ENCODE peak calls at places on chromosome 9, in six cellular contexts. H, F, S, R, N and D are unnamed samples.
A peak's percentile ranks its signal among the peaks of the same experiment; 100 is the strongest.

GRCh38 chr9:117494401-117495130 is 79.7 kb upstream of the ASTN2 start:
- DNase-seq in H (no peak), S (no peak), N (no peak), F (no peak), R (no peak), D (no peak)

GRCh38 chr9:129111762-129112151 is 542 bp downstream of the PTPA start:
- DNase-seq in F (no peak), R (peak; percentile 54), H (peak; percentile 62), S (no peak), N (peak; percentile 77), D (no peak)

GRCh38 chr9:85524531-85524930 is 217.2 kb downstream of the AGTPBP1 start:
- DNase-seq in S (no peak), F (no peak), R (no peak), H (no peak), N (no peak), D (no peak)

GRCh38 chr9:130017035-130017909 is 25.7 kb downstream of the FNBP1 start:
- DNase-seq in R (no peak), F (no peak), N (no peak), S (no peak), H (no peak), D (no peak)

GRCh38 chr9:7454490-7455110 is 345.0 kb downstream of the DMAC1 start:
- DNase-seq in H (no peak), F (no peak), S (no peak), R (no peak), N (no peak), D (no peak)

GRCh38 chr9:90053027-90053426 is 448.2 kb downstream of the GADD45G start:
- DNase-seq in F (peak; percentile 18), H (no peak), N (peak; percentile 83), R (peak; percentile 74), S (no peak), D (no peak)

GRCh38 chr9:117120061-117120460 is 294.8 kb downstream of the ASTN2 start:
- DNase-seq in F (no peak), H (no peak), S (no peak), N (no peak), R (no peak), D (no peak)

GRCh38 chr9:128689293-128689770 is 310 bp downstream of the SET start:
- DNase-seq in R (no peak), H (peak; percentile 62), F (no peak), N (peak; percentile 81), S (no peak), D (no peak)

GRCh38 chr9:117461386-117461785 is 46.5 kb upstream of the ASTN2 start:
- DNase-seq in N (no peak), R (no peak), H (no peak), S (no peak), F (no peak), D (no peak)

GRCh38 chr9:37485389-37486255 is at the start of gene POLR1E:
- DNase-seq in R (peak; percentile 98), F (peak; percentile 84), S (peak; percentile 76), N (peak; percentile 99), H (peak; percentile 92), D (peak; percentile 95)

GRCh38 chr9:136858844-136859757 is 7.0 kb downstream of the MAMDC4 start:
- DNase-seq in H (no peak), S (no peak), F (no peak), R (no peak), N (peak; percentile 39), D (no peak)

GRCh38 chr9:135108801-135109500 is 21.5 kb downstream of the OLFM1 start:
- DNase-seq in F (no peak), S (no peak), H (no peak), R (no peak), N (no peak), D (no peak)

GRCh38 chr9:99601506-99601905 is 220.2 kb upstream of the NR4A3 start:
- DNase-seq in N (no peak), F (no peak), R (no peak), H (peak; percentile 55), S (no peak), D (no peak)

GRCh38 chr9:70602364-70603019 is 188.0 kb upstream of the KLF9 start:
- DNase-seq in R (peak; percentile 85), H (peak; percentile 93), F (peak; percentile 65), S (peak; percentile 76), N (peak; percentile 83), D (peak; percentile 14)

GRCh38 chr9:4883326-4883873 is 90.7 kb downstream of the RCL1 start:
- DNase-seq in H (no peak), S (no peak), N (no peak), F (no peak), R (no peak), D (no peak)

GRCh38 chr9:91903126-91903911 is 46.7 kb downstream of the ROR2 start:
- DNase-seq in H (no peak), F (no peak), R (no peak), S (no peak), N (no peak), D (no peak)

GRCh38 chr9:121357011-121357410 is 13.0 kb downstream of the STOM start:
- DNase-seq in H (no peak), R (no peak), N (no peak), F (no peak), S (no peak), D (no peak)

GRCh38 chr9:135524130-135524861 is 3.1 kb downstream of the LCN1 start:
- DNase-seq in S (no peak), F (no peak), R (no peak), N (peak; percentile 44), H (peak; percentile 60), D (no peak)

GRCh38 chr9:99515087-99515486 is 293.0 kb downstream of the SEC61B start:
- DNase-seq in S (no peak), F (no peak), H (no peak), R (no peak), N (no peak), D (no peak)

GRCh38 chr9:2727966-2728613 is 10.8 kb downstream of the KCNV2 start:
- DNase-seq in R (peak; percentile 63), S (peak; percentile 48), N (peak; percentile 67), H (peak; percentile 80), F (peak; percentile 4), D (no peak)

GRCh38 chr9:121239071-121239470 is 28.9 kb upstream of the GSN start:
- DNase-seq in R (no peak), H (no peak), F (no peak), S (no peak), N (no peak), D (no peak)

GRCh38 chr9:89530721-89531120 is 32.8 kb upstream of the SEMA4D start:
- DNase-seq in S (no peak), H (no peak), N (no peak), R (no peak), F (no peak), D (no peak)

GRCh38 chr9:4798281-4798680 is 5.5 kb downstream of the RCL1 start:
- DNase-seq in F (no peak), R (peak; percentile 15), S (no peak), H (no peak), N (no peak), D (no peak)

GRCh38 chr9:118283488-118283887 is 579.3 kb downstream of the TLR4 start:
- DNase-seq in S (no peak), N (no peak), F (no peak), H (no peak), R (no peak), D (no peak)

GRCh38 chr9:70630971-70631370 is 216.5 kb upstream of the KLF9 start:
- DNase-seq in S (no peak), F (no peak), H (no peak), N (no peak), R (no peak), D (no peak)

GRCh38 chr9:88791105-88791805 is 200.0 kb upstream of the S1PR3 start:
- DNase-seq in H (peak; percentile 57), N (no peak), F (no peak), S (peak; percentile 66), R (no peak), D (no peak)

DNA sequence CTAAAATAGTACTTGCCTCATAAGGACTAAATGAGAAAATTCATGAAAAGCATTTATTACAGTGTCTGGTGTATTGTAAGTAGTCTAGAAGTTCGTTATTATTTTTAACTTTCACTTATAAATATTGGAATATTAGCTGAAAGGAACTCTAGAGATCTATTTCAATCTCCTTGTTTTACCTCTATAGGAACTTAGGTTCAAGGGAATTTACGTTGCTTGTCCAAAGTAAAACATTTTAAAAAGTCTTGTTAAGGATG is 55.5 kb downstream of the GARNL3 start:
- DNase-seq in S (no peak), H (no peak), R (no peak), N (no peak), F (no peak), D (no peak)
- H3K27ac ChIP-seq in S (no peak overlapping the region), H (no peak overlapping the region), R (no peak overlapping the region), N (no peak overlapping the region), F (no peak overlapping the region), D (no peak overlapping the region)

GRCh38 chr9:95134457-95134881 is 183.0 kb downstream of the FANCC start:
- DNase-seq in S (no peak), H (no peak), R (no peak), N (no peak), F (no peak), D (no peak)

GRCh38 chr9:95138474-95138873 is 179.0 kb downstream of the FANCC start:
- DNase-seq in R (peak; percentile 74), F (no peak), N (peak; percentile 80), S (no peak), H (no peak), D (no peak)

GRCh38 chr9:95137587-95138145 is 179.8 kb downstream of the FANCC start:
- DNase-seq in R (no peak), S (no peak), F (no peak), N (no peak), H (no peak), D (no peak)

GRCh38 chr9:95133351-95133724 is 184.2 kb downstream of the FANCC start:
- DNase-seq in F (no peak), H (no peak), N (no peak), S (no peak), R (no peak), D (no peak)

GRCh38 chr9:95135756-95136155 is 181.8 kb downstream of the FANCC start:
- DNase-seq in F (no peak), S (no peak), R (no peak), H (no peak), N (no peak), D (no peak)
- H3K27ac ChIP-seq in F (no peak overlapping the region), S (no peak overlapping the region), R (no peak overlapping the region), H (no peak overlapping the region), N (no peak overlapping the region), D (no peak overlapping the region)

GRCh38 chr9:596701-597100 is 244.8 kb upstream of the DMRT1 start:
- DNase-seq in H (no peak), S (no peak), R (no peak), N (no peak), F (no peak), D (no peak)
- H3K27ac ChIP-seq in H (no peak overlapping the region), S (no peak overlapping the region), R (no peak overlapping the region), N (no peak overlapping the region), F (no peak overlapping the region), D (no peak overlapping the region)

DNA sequence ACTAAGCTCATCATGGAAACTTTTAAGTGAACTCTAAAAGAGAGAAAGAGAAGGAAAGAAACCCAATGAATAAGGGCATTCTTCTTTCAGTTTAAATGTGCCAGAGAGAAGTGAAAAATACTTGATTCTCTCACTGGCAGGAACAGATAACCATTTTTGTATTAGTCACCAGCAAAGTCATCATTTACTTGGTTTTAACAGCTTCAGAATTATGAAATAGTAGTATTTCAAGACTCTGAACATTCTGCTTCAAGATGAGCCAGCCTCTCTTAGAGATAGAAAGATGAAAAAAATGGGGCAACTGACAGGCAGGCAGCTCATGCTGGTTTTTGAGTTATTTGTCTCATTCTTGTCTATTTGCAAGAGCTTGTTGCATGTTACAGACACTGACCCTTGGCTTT is 103.5 kb downstream of the GCNT1 start:
- DNase-seq in S (no peak), R (no peak), H (peak; percentile 68), F (no peak), N (no peak), D (no peak)
- H3K27ac ChIP-seq in S (no peak overlapping the region), R (no peak overlapping the region), H (no peak overlapping the region), F (no peak overlapping the region), N (no peak overlapping the region), D (no peak overlapping the region)

GRCh38 chr9:116058421-116058820 is 95.2 kb upstream of the PAPPA start:
- DNase-seq in F (no peak), R (no peak), N (no peak), H (peak; percentile 35), S (no peak), D (no peak)
- H3K27ac ChIP-seq in F (no peak overlapping the region), R (no peak overlapping the region), N (no peak overlapping the region), H (no peak overlapping the region), S (no peak overlapping the region), D (no peak overlapping the region)